ENCODE peak calls at places on chromosomes 13 and 19, in four cellular contexts. A is cardiac muscle cell, X is HEK293T, L is head of caudate nucleus. Y is an unnamed sample.

GRCh38 chr19:1767464-1767933 is 14.2 kb downstream of the ONECUT3 start:
- DNase-seq in A (peak; percentile 44), X (peak; percentile 84), L (peak; percentile 28), Y (peak; percentile 79)

GRCh38 chr13:49022472-49023144 is 46.9 kb downstream of the FNDC3A start:
- DNase-seq in A (no peak), X (no peak), L (no peak), Y (no peak)

GRCh38 chr13:105202384-105202783 is 1333.1 kb downstream of the EFNB2 start:
- DNase-seq in A (peak; percentile 73), X (peak; percentile 7), L (no peak), Y (peak; percentile 8)

GRCh38 chr19:43510713-43511112 is 6.2 kb upstream of the PHLDB3 start:
- DNase-seq in A (no peak), X (no peak), L (no peak), Y (no peak)

GRCh38 chr13:109812375-109812774 is 26.0 kb upstream of the IRS2 start:
- DNase-seq in A (no peak), X (no peak), L (no peak), Y (no peak)

GRCh38 chr19:28148554-28148953 is 1064.4 kb downstream of the UQCRFS1 start:
- DNase-seq in A (no peak), X (no peak), L (no peak), Y (no peak)

GRCh38 chr13:75399168-75399878 is 82.6 kb downstream of the TBC1D4 start:
- DNase-seq in A (no peak), X (no peak), L (no peak), Y (no peak)

GRCh38 chr13:42039946-42040729 is 8.3 kb upstream of the DGKH start:
- DNase-seq in A (peak; percentile 92), X (peak; percentile 81), L (peak; percentile 86), Y (peak; percentile 77)

GRCh38 chr19:4800591-4801081 is 9.1 kb downstream of the FEM1A start:
- DNase-seq in A (no peak), X (no peak), L (no peak), Y (no peak)

GRCh38 chr13:106416645-106417044 is 118.8 kb downstream of the EFNB2 start:
- DNase-seq in A (no peak), X (no peak), L (no peak), Y (peak; percentile 15)

GRCh38 chr19:13260883-13261653 is 110.9 kb downstream of the IER2 start:
- DNase-seq in A (no peak), X (no peak), L (no peak), Y (peak; percentile 95)

GRCh38 chr13:45500492-45501174 is 35.9 kb downstream of the COG3 start:
- DNase-seq in A (no peak), X (no peak), L (no peak), Y (peak; percentile 77)

GRCh38 chr19:54952591-54953344 is 5.4 kb upstream of the NLRP7 start:
- DNase-seq in A (no peak), X (no peak), L (peak; percentile 14), Y (no peak)

GRCh38 chr13:31982124-31982523 is 49.5 kb upstream of the FRY start:
- DNase-seq in A (no peak), X (no peak), L (no peak), Y (peak; percentile 15)

GRCh38 chr13:36445278-36445677 is 13.0 kb downstream of the CCNA1 start:
- DNase-seq in A (no peak), X (no peak), L (no peak), Y (no peak)

GRCh38 chr13:99993660-99994455 is 12.3 kb downstream of the ZIC2 start:
- DNase-seq in A (no peak), X (no peak), L (no peak), Y (no peak)

GRCh38 chr13:107993239-107993948 is 221.9 kb downstream of the LIG4 start:
- DNase-seq in A (no peak), X (no peak), L (no peak), Y (no peak)

GRCh38 chr13:105342421-105342820 is 1193.0 kb downstream of the EFNB2 start:
- DNase-seq in A (no peak), X (no peak), L (no peak), Y (no peak)

GRCh38 chr13:51101636-51102218 is 9.3 kb downstream of the C13orf42 start:
- DNase-seq in A (no peak), X (no peak), L (no peak), Y (no peak)

GRCh38 chr19:1266116-1266817 is 2.9 kb upstream of the CIRBP start:
- DNase-seq in A (peak; percentile 88), X (peak; percentile 66), L (peak; percentile 75), Y (peak; percentile 84)

GRCh38 chr13:51785592-51786424 is 18.2 kb downstream of the DHRS12 start:
- DNase-seq in A (peak; percentile 96), X (peak; percentile 67), L (no peak), Y (no peak)

GRCh38 chr19:6318772-6319171 is 14.6 kb downstream of the ACER1 start:
- DNase-seq in A (no peak), X (no peak), L (no peak), Y (no peak)

GRCh38 chr13:68708336-68708908 is 1399.2 kb upstream of the ATXN8OS start:
- DNase-seq in A (no peak), X (no peak), L (no peak), Y (no peak)

GRCh38 chr13:49502954-49503353 is 7.2 kb downstream of the PHF11 start:
- DNase-seq in A (no peak), X (no peak), L (no peak), Y (no peak)

GRCh38 chr19:49064768-49065611 is at the start of gene NTF4:
- DNase-seq in A (peak; percentile 88), X (peak; percentile 60), L (no peak), Y (no peak)

GRCh38 chr13:108915095-108915633 is 285.8 kb downstream of the MYO16 start:
- DNase-seq in A (peak; percentile 38), X (no peak), L (no peak), Y (peak; percentile 35)

GRCh38 chr19:46080561-46080960 is 39.8 kb upstream of the IGFL4 start:
- DNase-seq in A (no peak), X (no peak), L (no peak), Y (no peak)

GRCh38 chr13:81779896-81780295 is 1439.0 kb upstream of the SPRY2 start:
- DNase-seq in A (no peak), X (no peak), L (no peak), Y (peak; percentile 68)

GRCh38 chr13:50668882-50669281 is 174.6 kb downstream of the DLEU7 start:
- DNase-seq in A (no peak), X (no peak), L (no peak), Y (no peak)

GRCh38 chr13:34155931-34156607 is 338.1 kb downstream of the RFC3 start:
- DNase-seq in A (no peak), X (no peak), L (no peak), Y (peak; percentile 61)

GRCh38 chr13:78958019-78958418 is 299.1 kb upstream of the OBI1 start:
- DNase-seq in A (no peak), X (no peak), L (no peak), Y (no peak)

GRCh38 chr19:58543826-58544590 is at the start of gene TRIM28:
- DNase-seq in A (peak; percentile 98), X (peak; percentile 99), L (peak; percentile 98), Y (peak; percentile 100)

GRCh38 chr13:40983269-40983668 is 35.8 kb downstream of the ELF1 start:
- DNase-seq in A (no peak), X (no peak), L (no peak), Y (no peak)